ENCODE peak calls at places on chromosomes 13 and 19, in eight cellular contexts. One of them, this sample, is unnamed.
A peak's percentile ranks its signal among the peaks of the same experiment; 100 is the strongest.

GRCh38 chr19:44176590-44176989 is 11.7 kb downstream of the ZNF226 start:
- DNase-seq in LNCaP clone FGC: no peak
- DNase-seq in testis: no peak
- DNase-seq in pancreas: no peak
- DNase-seq in BJ: no peak
- DNase-seq in thoracic aorta: no peak
- DNase-seq in gastrocnemius medialis: no peak
- DNase-seq in uterus: no peak
- DNase-seq in this sample: no peak

GRCh38 chr13:111336666-111337065 is 16.2 kb downstream of the TEX29 start:
- DNase-seq in testis: no peak
- DNase-seq in gastrocnemius medialis: no peak
- DNase-seq in pancreas: no peak
- DNase-seq in uterus: no peak
- DNase-seq in LNCaP clone FGC: no peak
- DNase-seq in thoracic aorta: no peak
- DNase-seq in BJ: no peak
- DNase-seq in this sample: no peak

GRCh38 chr13:112483299-112483698 is 104.7 kb downstream of the TUBGCP3 start:
- DNase-seq in gastrocnemius medialis: no peak
- DNase-seq in BJ: no peak
- DNase-seq in pancreas: no peak
- DNase-seq in testis: no peak
- DNase-seq in LNCaP clone FGC: no peak
- DNase-seq in uterus: no peak
- DNase-seq in thoracic aorta: no peak
- DNase-seq in this sample: no peak

GRCh38 chr19:28218728-28219127 is 994.2 kb downstream of the UQCRFS1 start:
- DNase-seq in gastrocnemius medialis: no peak
- DNase-seq in pancreas: no peak
- DNase-seq in BJ: no peak
- DNase-seq in thoracic aorta: no peak
- DNase-seq in LNCaP clone FGC: no peak
- DNase-seq in testis: no peak
- DNase-seq in uterus: no peak
- DNase-seq in this sample: no peak

GRCh38 chr13:30464496-30465351 is 1.0 kb downstream of the HMGB1 start:
- DNase-seq in uterus: peak; percentile 79
- DNase-seq in testis: peak; percentile 85
- DNase-seq in thoracic aorta: peak; percentile 36
- DNase-seq in gastrocnemius medialis: peak; percentile 74
- DNase-seq in LNCaP clone FGC: no peak
- DNase-seq in BJ: no peak
- DNase-seq in pancreas: peak; percentile 88
- DNase-seq in this sample: no peak

GRCh38 chr19:31943305-31943704 is 402.1 kb upstream of the ZNF507 start:
- DNase-seq in gastrocnemius medialis: no peak
- DNase-seq in BJ: no peak
- DNase-seq in LNCaP clone FGC: no peak
- DNase-seq in pancreas: no peak
- DNase-seq in testis: peak; percentile 43
- DNase-seq in uterus: no peak
- DNase-seq in thoracic aorta: no peak
- DNase-seq in this sample: no peak

GRCh38 chr19:16628984-16629691 is 1.1 kb upstream of the MED26 start:
- DNase-seq in gastrocnemius medialis: peak; percentile 61
- DNase-seq in pancreas: no peak
- DNase-seq in LNCaP clone FGC: no peak
- DNase-seq in uterus: peak; percentile 54
- DNase-seq in thoracic aorta: no peak
- DNase-seq in testis: peak; percentile 79
- DNase-seq in BJ: peak; percentile 67
- DNase-seq in this sample: no peak

GRCh38 chr19:36771275-36772231 is 1.1 kb downstream of the ZNF850 start:
- DNase-seq in thoracic aorta: peak; percentile 35
- DNase-seq in uterus: peak; percentile 68
- DNase-seq in LNCaP clone FGC: peak; percentile 66
- DNase-seq in pancreas: peak; percentile 46
- DNase-seq in gastrocnemius medialis: peak; percentile 20
- DNase-seq in BJ: no peak
- DNase-seq in testis: peak; percentile 92
- DNase-seq in this sample: peak; percentile 39

GRCh38 chr19:38745316-38745715 is 1.0 kb upstream of the CAPN12 start:
- DNase-seq in thoracic aorta: no peak
- DNase-seq in LNCaP clone FGC: no peak
- DNase-seq in testis: no peak
- DNase-seq in pancreas: peak; percentile 48
- DNase-seq in BJ: no peak
- DNase-seq in uterus: no peak
- DNase-seq in gastrocnemius medialis: no peak
- DNase-seq in this sample: no peak

GRCh38 chr19:4851551-4852290 is 15.7 kb downstream of the PLIN3 start:
- DNase-seq in pancreas: peak; percentile 82
- DNase-seq in LNCaP clone FGC: no peak
- DNase-seq in thoracic aorta: peak; percentile 21
- DNase-seq in testis: peak; percentile 65
- DNase-seq in uterus: peak; percentile 75
- DNase-seq in gastrocnemius medialis: peak; percentile 75
- DNase-seq in BJ: no peak
- DNase-seq in this sample: peak; percentile 88

GRCh38 chr19:19662344-19662743 is 1.1 kb downstream of the ATP13A1 start:
- DNase-seq in pancreas: peak; percentile 27
- DNase-seq in thoracic aorta: no peak
- DNase-seq in testis: no peak
- DNase-seq in uterus: no peak
- DNase-seq in gastrocnemius medialis: no peak
- DNase-seq in LNCaP clone FGC: no peak
- DNase-seq in BJ: no peak
- DNase-seq in this sample: no peak

GRCh38 chr19:7742575-7742974 is 4.8 kb downstream of the CD209 start:
- DNase-seq in pancreas: no peak
- DNase-seq in LNCaP clone FGC: no peak
- DNase-seq in BJ: no peak
- DNase-seq in uterus: no peak
- DNase-seq in thoracic aorta: no peak
- DNase-seq in gastrocnemius medialis: no peak
- DNase-seq in testis: no peak
- DNase-seq in this sample: no peak

GRCh38 chr13:26742691-26743358 is 17.8 kb downstream of the GPR12 start:
- DNase-seq in gastrocnemius medialis: no peak
- DNase-seq in LNCaP clone FGC: no peak
- DNase-seq in testis: no peak
- DNase-seq in BJ: no peak
- DNase-seq in uterus: no peak
- DNase-seq in pancreas: peak; percentile 33
- DNase-seq in thoracic aorta: no peak
- DNase-seq in this sample: no peak

GRCh38 chr13:34459856-34460255 is 482.2 kb upstream of the NBEA start:
- DNase-seq in thoracic aorta: no peak
- DNase-seq in pancreas: no peak
- DNase-seq in testis: no peak
- DNase-seq in uterus: no peak
- DNase-seq in gastrocnemius medialis: no peak
- DNase-seq in BJ: no peak
- DNase-seq in LNCaP clone FGC: no peak
- DNase-seq in this sample: no peak

GRCh38 chr13:45468676-45469075 is 3.9 kb downstream of the COG3 start:
- DNase-seq in BJ: no peak
- DNase-seq in thoracic aorta: no peak
- DNase-seq in gastrocnemius medialis: no peak
- DNase-seq in testis: no peak
- DNase-seq in uterus: no peak
- DNase-seq in LNCaP clone FGC: peak; percentile 30
- DNase-seq in pancreas: no peak
- DNase-seq in this sample: no peak

GRCh38 chr19:30535011-30535410 is 162.8 kb downstream of the ZNF536 start:
- DNase-seq in pancreas: no peak
- DNase-seq in gastrocnemius medialis: no peak
- DNase-seq in thoracic aorta: no peak
- DNase-seq in LNCaP clone FGC: no peak
- DNase-seq in BJ: peak; percentile 16
- DNase-seq in testis: no peak
- DNase-seq in uterus: no peak
- DNase-seq in this sample: no peak

GRCh38 chr19:5113101-5113557 is 144.2 kb downstream of the KDM4B start:
- DNase-seq in testis: no peak
- DNase-seq in pancreas: no peak
- DNase-seq in BJ: peak; percentile 37
- DNase-seq in uterus: no peak
- DNase-seq in gastrocnemius medialis: no peak
- DNase-seq in LNCaP clone FGC: no peak
- DNase-seq in thoracic aorta: no peak
- DNase-seq in this sample: no peak

GRCh38 chr13:48014359-48014758 is 13.3 kb upstream of the SUCLA2 start:
- DNase-seq in pancreas: no peak
- DNase-seq in testis: no peak
- DNase-seq in LNCaP clone FGC: no peak
- DNase-seq in BJ: no peak
- DNase-seq in thoracic aorta: no peak
- DNase-seq in uterus: no peak
- DNase-seq in gastrocnemius medialis: no peak
- DNase-seq in this sample: no peak

GRCh38 chr13:48018637-48019036 is 17.6 kb upstream of the SUCLA2 start:
- DNase-seq in gastrocnemius medialis: no peak
- DNase-seq in uterus: no peak
- DNase-seq in thoracic aorta: no peak
- DNase-seq in BJ: no peak
- DNase-seq in pancreas: no peak
- DNase-seq in testis: no peak
- DNase-seq in LNCaP clone FGC: peak; percentile 46
- DNase-seq in this sample: no peak

GRCh38 chr13:48019796-48020195 is 17.7 kb upstream of the NUDT15 start:
- DNase-seq in LNCaP clone FGC: no peak
- DNase-seq in pancreas: no peak
- DNase-seq in testis: no peak
- DNase-seq in BJ: no peak
- DNase-seq in thoracic aorta: no peak
- DNase-seq in uterus: no peak
- DNase-seq in gastrocnemius medialis: no peak
- DNase-seq in this sample: no peak
- TF ChIP-seq CTCF in LNCaP clone FGC: no peak
- TF ChIP-seq CTCF in pancreas: no peak
- TF ChIP-seq CTCF in testis: no peak
- TF ChIP-seq CTCF in BJ: no peak
- TF ChIP-seq CTCF in thoracic aorta: no peak
- TF ChIP-seq CTCF in uterus: no peak
- TF ChIP-seq CTCF in gastrocnemius medialis: no peak
- TF ChIP-seq CTCF in this sample: no peak

DNA sequence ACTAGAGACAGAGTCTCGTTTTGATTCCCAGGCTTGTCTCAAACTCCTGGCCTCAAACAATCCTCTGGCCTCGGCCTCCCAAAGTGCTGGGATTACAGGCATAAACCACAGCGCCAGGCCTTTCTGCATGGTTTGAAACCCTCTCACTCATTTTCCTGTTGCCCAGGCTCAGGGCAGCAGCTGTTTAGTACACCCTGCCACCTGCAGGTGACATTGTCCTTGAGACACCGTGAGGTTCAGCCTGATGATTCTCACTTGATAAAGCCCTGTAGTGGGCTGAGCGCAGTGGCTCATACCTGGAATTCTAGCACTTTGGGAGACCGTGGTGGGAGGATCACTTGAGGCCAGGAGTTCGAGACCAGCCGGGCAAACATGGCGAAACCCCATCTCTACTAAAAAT is 12.5 kb downstream of the IL12RB1 start:
- DNase-seq in LNCaP clone FGC: no peak
- DNase-seq in uterus: no peak
- DNase-seq in testis: no peak
- DNase-seq in thoracic aorta: no peak
- DNase-seq in gastrocnemius medialis: no peak
- DNase-seq in BJ: no peak
- DNase-seq in pancreas: peak; percentile 7
- DNase-seq in this sample: no peak
- TF ChIP-seq CTCF in LNCaP clone FGC: peak; percentile 29
- TF ChIP-seq CTCF in uterus: no peak
- TF ChIP-seq CTCF in testis: no peak
- TF ChIP-seq CTCF in thoracic aorta: no peak
- TF ChIP-seq CTCF in gastrocnemius medialis: no peak
- TF ChIP-seq CTCF in BJ: peak; percentile 14
- TF ChIP-seq CTCF in pancreas: no peak
- TF ChIP-seq CTCF in this sample: no peak

GRCh38 chr13:40136896-40137295 is 481.4 kb downstream of the COG6 start:
- DNase-seq in BJ: no peak
- DNase-seq in thoracic aorta: no peak
- DNase-seq in testis: no peak
- DNase-seq in uterus: no peak
- DNase-seq in gastrocnemius medialis: no peak
- DNase-seq in LNCaP clone FGC: no peak
- DNase-seq in pancreas: no peak
- DNase-seq in this sample: no peak
- TF ChIP-seq CTCF in BJ: no peak
- TF ChIP-seq CTCF in thoracic aorta: no peak
- TF ChIP-seq CTCF in testis: no peak
- TF ChIP-seq CTCF in uterus: no peak
- TF ChIP-seq CTCF in gastrocnemius medialis: no peak
- TF ChIP-seq CTCF in LNCaP clone FGC: no peak
- TF ChIP-seq CTCF in pancreas: no peak
- TF ChIP-seq CTCF in this sample: no peak

GRCh38 chr13:73718248-73718647 is 416.0 kb downstream of the KLF12 start:
- DNase-seq in gastrocnemius medialis: no peak
- DNase-seq in BJ: no peak
- DNase-seq in uterus: no peak
- DNase-seq in testis: no peak
- DNase-seq in pancreas: no peak
- DNase-seq in thoracic aorta: no peak
- DNase-seq in LNCaP clone FGC: no peak
- DNase-seq in this sample: no peak

GRCh38 chr13:73721571-73721970 is 412.6 kb downstream of the KLF12 start:
- DNase-seq in LNCaP clone FGC: no peak
- DNase-seq in BJ: no peak
- DNase-seq in testis: no peak
- DNase-seq in gastrocnemius medialis: no peak
- DNase-seq in pancreas: no peak
- DNase-seq in uterus: no peak
- DNase-seq in thoracic aorta: no peak
- DNase-seq in this sample: no peak

GRCh38 chr13:73720216-73720840 is 413.9 kb downstream of the KLF12 start:
- DNase-seq in BJ: no peak
- DNase-seq in gastrocnemius medialis: no peak
- DNase-seq in LNCaP clone FGC: no peak
- DNase-seq in testis: no peak
- DNase-seq in uterus: no peak
- DNase-seq in pancreas: no peak
- DNase-seq in thoracic aorta: no peak
- DNase-seq in this sample: no peak

GRCh38 chr13:73717632-73718031 is 416.6 kb downstream of the KLF12 start:
- DNase-seq in pancreas: no peak
- DNase-seq in BJ: no peak
- DNase-seq in LNCaP clone FGC: no peak
- DNase-seq in testis: no peak
- DNase-seq in uterus: no peak
- DNase-seq in gastrocnemius medialis: no peak
- DNase-seq in thoracic aorta: no peak
- DNase-seq in this sample: peak; percentile 31

DNA sequence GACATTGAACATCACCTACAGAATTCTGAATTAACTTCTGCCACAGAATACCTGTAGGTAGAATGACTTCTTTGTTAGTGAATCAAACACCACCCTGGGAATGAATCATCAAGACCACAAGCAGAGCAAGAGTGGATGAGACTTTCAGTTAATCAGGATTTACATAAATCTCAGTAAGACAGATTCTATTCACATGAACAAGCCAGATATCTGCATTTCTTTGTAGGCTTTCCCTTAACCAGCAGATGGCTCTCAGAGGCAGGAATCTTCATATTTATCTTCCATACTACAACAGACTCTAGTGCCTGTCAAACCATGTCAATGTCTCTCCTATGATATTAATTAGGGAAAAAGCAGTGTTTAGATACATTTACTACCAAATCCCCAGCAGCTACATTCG is 412.1 kb downstream of the KLF12 start:
- DNase-seq in gastrocnemius medialis: no peak
- DNase-seq in uterus: no peak
- DNase-seq in LNCaP clone FGC: no peak
- DNase-seq in pancreas: no peak
- DNase-seq in testis: no peak
- DNase-seq in BJ: peak; percentile 6
- DNase-seq in thoracic aorta: no peak
- DNase-seq in this sample: peak; percentile 81
- TF ChIP-seq CTCF in gastrocnemius medialis: no peak
- TF ChIP-seq CTCF in uterus: no peak
- TF ChIP-seq CTCF in LNCaP clone FGC: peak; percentile 32
- TF ChIP-seq CTCF in pancreas: no peak
- TF ChIP-seq CTCF in testis: no peak
- TF ChIP-seq CTCF in BJ: peak; percentile 52
- TF ChIP-seq CTCF in thoracic aorta: no peak
- TF ChIP-seq CTCF in this sample: peak; percentile 47